ENCODE peak calls at places on chromosomes 13 and 19, in six cellular contexts. L, I, Q, D, E and J are unnamed samples.

GRCh38 chr13:112967666-112968379 is 1.2 kb upstream of the MCF2L start:
- DNase-seq in L (no peak), I (no peak), Q (no peak), D (no peak), E (no peak), J (no peak)

GRCh38 chr13:111201304-111201940 is 86.3 kb downstream of the ARHGEF7 start:
- DNase-seq in L (no peak), I (peak; percentile 35), Q (no peak), D (no peak), E (no peak), J (no peak)

GRCh38 chr13:51844862-51845573 is at the start of gene TMEM272:
- DNase-seq in L (peak; percentile 50), I (peak; percentile 80), Q (no peak), D (peak; percentile 36), E (peak; percentile 71), J (peak; percentile 83)

GRCh38 chr19:38543286-38543806 is 74.4 kb downstream of the MAP4K1 start:
- DNase-seq in L (no peak), I (no peak), Q (no peak), D (no peak), E (no peak), J (no peak)

GRCh38 chr13:78468546-78469060 is 134.7 kb downstream of the POU4F1 start:
- DNase-seq in L (no peak), I (no peak), Q (no peak), D (no peak), E (no peak), J (no peak)

GRCh38 chr13:78595819-78596700 is 7.3 kb downstream of the POU4F1 start:
- DNase-seq in L (no peak), I (peak; percentile 32), Q (no peak), D (peak; percentile 44), E (no peak), J (peak; percentile 66)

GRCh38 chr13:26899153-26899552 is 138.6 kb upstream of the GPR12 start:
- DNase-seq in L (no peak), I (no peak), Q (no peak), D (no peak), E (no peak), J (no peak)

GRCh38 chr19:35991731-35992450 is 3.1 kb upstream of the SDHAF1 start:
- DNase-seq in L (no peak), I (no peak), Q (no peak), D (no peak), E (no peak), J (no peak)

GRCh38 chr13:33435207-33435606 is 149.7 kb upstream of the STARD13 start:
- DNase-seq in L (no peak), I (no peak), Q (no peak), D (no peak), E (no peak), J (no peak)

GRCh38 chr13:86960876-86961275 is 710.3 kb upstream of the SLITRK5 start:
- DNase-seq in L (no peak), I (no peak), Q (no peak), D (no peak), E (no peak), J (no peak)

GRCh38 chr13:19052931-19053330 is 128.7 kb downstream of the TUBA3C start:
- DNase-seq in L (no peak), I (no peak), Q (no peak), D (no peak), E (no peak), J (no peak)

GRCh38 chr13:113655358-113656014 is 2.5 kb downstream of the ATP4B start:
- DNase-seq in L (no peak), I (no peak), Q (no peak), D (no peak), E (no peak), J (no peak)

GRCh38 chr13:32650705-32651311 is 64.6 kb downstream of the PDS5B start:
- DNase-seq in L (peak; percentile 35), I (peak; percentile 60), Q (peak; percentile 14), D (peak; percentile 25), E (no peak), J (no peak)

GRCh38 chr13:35092251-35092650 is 150.2 kb downstream of the NBEA start:
- DNase-seq in L (no peak), I (no peak), Q (no peak), D (no peak), E (no peak), J (no peak)

GRCh38 chr19:5308471-5309437 is 31.9 kb downstream of the PTPRS start:
- DNase-seq in L (no peak), I (no peak), Q (no peak), D (no peak), E (peak; percentile 76), J (peak; percentile 91)

GRCh38 chr13:97810152-97810551 is 143.3 kb upstream of the IPO5 start:
- DNase-seq in L (no peak), I (no peak), Q (no peak), D (no peak), E (no peak), J (no peak)

GRCh38 chr19:56405062-56405461 is 930 bp downstream of the ZNF583 start:
- DNase-seq in L (no peak), I (no peak), Q (no peak), D (no peak), E (no peak), J (no peak)

GRCh38 chr19:55590621-55591020 is 8.7 kb downstream of the FIZ1 start:
- DNase-seq in L (no peak), I (no peak), Q (no peak), D (no peak), E (no peak), J (no peak)

GRCh38 chr19:1986357-1987162 is 29.0 kb downstream of the BTBD2 start:
- DNase-seq in L (no peak), I (no peak), Q (no peak), D (peak; percentile 23), E (no peak), J (no peak)

GRCh38 chr19:8456064-8456463 is 11.3 kb downstream of the HNRNPM start:
- DNase-seq in L (no peak), I (no peak), Q (no peak), D (no peak), E (no peak), J (no peak)

GRCh38 chr19:48735031-48735615 is 5.3 kb downstream of the RASIP1 start:
- DNase-seq in L (no peak), I (no peak), Q (no peak), D (no peak), E (no peak), J (no peak)

GRCh38 chr13:35140831-35141230 is 198.8 kb downstream of the NBEA start:
- DNase-seq in L (no peak), I (no peak), Q (no peak), D (no peak), E (no peak), J (no peak)

GRCh38 chr19:13036366-13036976 is 41.2 kb downstream of the NFIX start:
- DNase-seq in L (no peak), I (no peak), Q (no peak), D (no peak), E (no peak), J (peak; percentile 76)

GRCh38 chr13:64538711-64539110 is 2691.4 kb downstream of the PCDH9 start:
- DNase-seq in L (no peak), I (no peak), Q (no peak), D (no peak), E (no peak), J (no peak)

GRCh38 chr19:11169896-11170678 is 14.5 kb upstream of the SPC24 start:
- DNase-seq in L (no peak), I (no peak), Q (no peak), D (no peak), E (peak; percentile 79), J (peak; percentile 39)

GRCh38 chr19:41753159-41753558 is 2.2 kb upstream of the CEACAM6 start:
- DNase-seq in L (peak; percentile 59), I (peak; percentile 86), Q (no peak), D (peak; percentile 44), E (no peak), J (peak; percentile 71)

GRCh38 chr19:39916236-39916635 is 18.2 kb downstream of the FCGBP start:
- DNase-seq in L (no peak), I (no peak), Q (no peak), D (no peak), E (no peak), J (no peak)

GRCh38 chr19:45442927-45443461 is 19.3 kb upstream of the ERCC1 start:
- DNase-seq in L (no peak), I (peak; percentile 57), Q (no peak), D (no peak), E (peak; percentile 44), J (peak; percentile 85)

GRCh38 chr19:50516456-50516855 is 2.7 kb upstream of the ASPDH start:
- DNase-seq in L (no peak), I (no peak), Q (no peak), D (no peak), E (no peak), J (peak; percentile 22)

GRCh38 chr13:39415403-39415802 is 187.6 kb downstream of the LHFPL6 start:
- DNase-seq in L (no peak), I (peak; percentile 11), Q (no peak), D (no peak), E (peak; percentile 39), J (no peak)

GRCh38 chr19:39001016-39001415 is 25.5 kb upstream of the FBXO17 start:
- DNase-seq in L (no peak), I (no peak), Q (no peak), D (no peak), E (no peak), J (no peak)

GRCh38 chr19:46975918-46976782 is 43.5 kb upstream of the NPAS1 start:
- DNase-seq in L (no peak), I (no peak), Q (peak; percentile 96), D (no peak), E (peak; percentile 93), J (peak; percentile 99)

GRCh38 chr13:49996166-49996915 is 501 bp upstream of the TRIM13 start:
- DNase-seq in L (peak; percentile 74), I (peak; percentile 91), Q (peak; percentile 83), D (peak; percentile 90), E (peak; percentile 92), J (peak; percentile 98)

GRCh38 chr13:37386276-37386675 is 212.3 kb downstream of the POSTN start:
- DNase-seq in L (no peak), I (no peak), Q (peak; percentile 36), D (no peak), E (no peak), J (no peak)